ENCODE peak calls at places on chromosome 12, in eight cellular contexts. J, V, F, R, D, W, Q and Y are unnamed samples.

GRCh38 chr12:90729741-90730140 is 225.2 kb downstream of the CCER1 start:
- DNase-seq in J (no peak), V (peak; percentile 17), F (peak; percentile 22), R (no peak), D (no peak), W (no peak), Q (no peak), Y (no peak)

GRCh38 chr12:9910716-9911421 is 21.3 kb downstream of the CLEC2A start:
- DNase-seq in J (no peak), V (peak; percentile 25), F (peak; percentile 12), R (no peak), D (no peak), W (no peak), Q (no peak), Y (no peak)

GRCh38 chr12:6407206-6407954 is 23.4 kb downstream of the LTBR start:
- DNase-seq in J (no peak), V (no peak), F (no peak), R (no peak), D (no peak), W (no peak), Q (no peak), Y (no peak)

GRCh38 chr12:27076930-27077329 is 5.4 kb downstream of the C12orf71 start:
- DNase-seq in J (no peak), V (no peak), F (no peak), R (no peak), D (no peak), W (no peak), Q (no peak), Y (no peak)

GRCh38 chr12:15712823-15713663 is 76.1 kb downstream of the EPS8 start:
- DNase-seq in J (no peak), V (peak; percentile 98), F (peak; percentile 85), R (no peak), D (no peak), W (no peak), Q (no peak), Y (no peak)

GRCh38 chr12:26369588-26369987 is 174.2 kb downstream of the SSPN start:
- DNase-seq in J (no peak), V (no peak), F (peak; percentile 30), R (no peak), D (peak; percentile 11), W (no peak), Q (peak; percentile 40), Y (no peak)

GRCh38 chr12:129067482-129067881 is 214.2 kb downstream of the GLT1D1 start:
- DNase-seq in J (no peak), V (no peak), F (no peak), R (no peak), D (no peak), W (no peak), Q (no peak), Y (no peak)

GRCh38 chr12:74722709-74723108 is 185.1 kb downstream of the ATXN7L3B start:
- DNase-seq in J (no peak), V (no peak), F (no peak), R (no peak), D (no peak), W (no peak), Q (no peak), Y (no peak)

GRCh38 chr12:52189376-52190174 is 2.2 kb downstream of the KRT80 start:
- DNase-seq in J (no peak), V (no peak), F (no peak), R (no peak), D (no peak), W (no peak), Q (no peak), Y (no peak)

GRCh38 chr12:6647083-6647604 is at the start of gene ACRBP:
- DNase-seq in J (peak; percentile 86), V (peak; percentile 88), F (no peak), R (peak; percentile 69), D (peak; percentile 40), W (no peak), Q (peak; percentile 27), Y (peak; percentile 65)

GRCh38 chr12:106978035-106978800 is 8.7 kb downstream of the MTERF2 start:
- DNase-seq in J (peak; percentile 64), V (no peak), F (no peak), R (no peak), D (peak; percentile 7), W (peak; percentile 82), Q (no peak), Y (no peak)

GRCh38 chr12:121789800-121790748 is 3.4 kb downstream of the RHOF start:
- DNase-seq in J (peak; percentile 83), V (no peak), F (no peak), R (no peak), D (no peak), W (no peak), Q (no peak), Y (no peak)

GRCh38 chr12:132471858-132472255 is 18.1 kb upstream of the FBRSL1 start:
- DNase-seq in J (peak; percentile 53), V (no peak), F (no peak), R (no peak), D (no peak), W (no peak), Q (no peak), Y (no peak)

GRCh38 chr12:115433014-115433634 is 749.1 kb upstream of the TBX3 start:
- DNase-seq in J (no peak), V (no peak), F (no peak), R (no peak), D (no peak), W (no peak), Q (no peak), Y (no peak)

GRCh38 chr12:92235703-92236472 is 90.2 kb upstream of the BTG1 start:
- DNase-seq in J (no peak), V (no peak), F (no peak), R (no peak), D (no peak), W (no peak), Q (no peak), Y (no peak)

GRCh38 chr12:132700212-132700913 is 10.3 kb upstream of the PGAM5 start:
- DNase-seq in J (no peak), V (no peak), F (peak; percentile 78), R (no peak), D (no peak), W (no peak), Q (no peak), Y (no peak)

GRCh38 chr12:47577213-47577612 is 128.6 kb downstream of the RPAP3 start:
- DNase-seq in J (no peak), V (no peak), F (no peak), R (no peak), D (no peak), W (peak; percentile 25), Q (no peak), Y (no peak)

GRCh38 chr12:26271889-26272492 is 76.6 kb downstream of the SSPN start:
- DNase-seq in J (no peak), V (peak; percentile 59), F (peak; percentile 73), R (no peak), D (peak; percentile 42), W (no peak), Q (no peak), Y (peak; percentile 64)

GRCh38 chr12:94175763-94176660 is 27.6 kb downstream of the PLXNC1 start:
- DNase-seq in J (no peak), V (no peak), F (no peak), R (no peak), D (no peak), W (no peak), Q (no peak), Y (no peak)

GRCh38 chr12:31728289-31728916 is 418 bp downstream of the AMN1 start:
- DNase-seq in J (peak; percentile 73), V (no peak), F (peak; percentile 52), R (no peak), D (no peak), W (no peak), Q (no peak), Y (peak; percentile 45)

GRCh38 chr12:55925870-55926737 is 1.6 kb downstream of the PYM1 start:
- DNase-seq in J (no peak), V (no peak), F (no peak), R (no peak), D (no peak), W (no peak), Q (no peak), Y (no peak)

GRCh38 chr12:132276720-132277373 is 52.5 kb downstream of the GALNT9 start:
- DNase-seq in J (no peak), V (no peak), F (no peak), R (no peak), D (no peak), W (no peak), Q (no peak), Y (no peak)

GRCh38 chr12:104823985-104824441 is 134.1 kb downstream of the SLC41A2 start:
- DNase-seq in J (peak; percentile 57), V (no peak), F (peak; percentile 20), R (no peak), D (no peak), W (no peak), Q (no peak), Y (no peak)

GRCh38 chr12:21615441-21615840 is 10.8 kb upstream of the GYS2 start:
- DNase-seq in J (no peak), V (no peak), F (no peak), R (no peak), D (no peak), W (no peak), Q (no peak), Y (no peak)

GRCh38 chr12:129659927-129660326 is 243.9 kb downstream of the TMEM132D start:
- DNase-seq in J (no peak), V (no peak), F (no peak), R (no peak), D (no peak), W (no peak), Q (no peak), Y (no peak)

GRCh38 chr12:92503029-92503931 is 199.5 kb upstream of the PLEKHG7 start:
- DNase-seq in J (no peak), V (no peak), F (no peak), R (no peak), D (no peak), W (no peak), Q (no peak), Y (no peak)

GRCh38 chr12:11855993-11856374 is 206.5 kb downstream of the ETV6 start:
- DNase-seq in J (no peak), V (no peak), F (no peak), R (no peak), D (no peak), W (peak; percentile 29), Q (no peak), Y (no peak)

GRCh38 chr12:116284401-116284800 is 6.9 kb upstream of the MED13L start:
- DNase-seq in J (no peak), V (no peak), F (no peak), R (no peak), D (no peak), W (no peak), Q (no peak), Y (no peak)

GRCh38 chr12:132196038-132196872 is 52.0 kb downstream of the NOC4L start:
- DNase-seq in J (no peak), V (no peak), F (no peak), R (no peak), D (no peak), W (no peak), Q (no peak), Y (no peak)

GRCh38 chr12:51922762-51923505 is 15.6 kb downstream of the ACVRL1 start:
- DNase-seq in J (peak; percentile 70), V (peak; percentile 39), F (peak; percentile 22), R (no peak), D (no peak), W (no peak), Q (no peak), Y (peak; percentile 23)

GRCh38 chr12:130752692-130753230 is 36.7 kb upstream of the RIMBP2 start:
- DNase-seq in J (no peak), V (no peak), F (no peak), R (peak; percentile 57), D (no peak), W (no peak), Q (no peak), Y (no peak)

GRCh38 chr12:82055391-82055790 is 296.2 kb upstream of the PPFIA2 start:
- DNase-seq in J (no peak), V (no peak), F (no peak), R (no peak), D (no peak), W (no peak), Q (no peak), Y (no peak)

GRCh38 chr12:13386269-13387039 is 189.9 kb downstream of the EMP1 start:
- DNase-seq in J (no peak), V (peak; percentile 63), F (no peak), R (no peak), D (no peak), W (no peak), Q (no peak), Y (no peak)

GRCh38 chr12:47844264-47845020 is 24.7 kb upstream of the HDAC7 start:
- DNase-seq in J (no peak), V (no peak), F (no peak), R (no peak), D (no peak), W (no peak), Q (no peak), Y (no peak)